ENCODE peak calls at places on chromosomes 7 and 10, in five cellular contexts. F, N, O, Y and C are unnamed samples.

GRCh38 chr7:148719753-148720152 is 21.1 kb downstream of the CUL1 start:
- DNase-seq in F (no peak), Y (no peak), O (no peak), N (no peak), C (no peak)

GRCh38 chr7:77746164-77746823 is 50.0 kb downstream of the RSBN1L start:
- DNase-seq in F (no peak), Y (no peak), N (no peak), O (no peak), C (no peak)

GRCh38 chr10:9222917-9223316 is 1168.4 kb downstream of the GATA3 start:
- DNase-seq in F (no peak), Y (no peak), O (no peak), N (no peak), C (no peak)

GRCh38 chr10:30433286-30433778 is 652 bp upstream of the MAP3K8 start:
- DNase-seq in N (no peak), O (peak), Y (no peak), F (peak), C (peak)

GRCh38 chr10:125057158-125058001 is 103.0 kb downstream of the CTBP2 start:
- DNase-seq in F (no peak), O (no peak), N (no peak), Y (no peak), C (no peak)

GRCh38 chr10:88793747-88794299 is 8.7 kb upstream of the LIPM start:
- DNase-seq in F (no peak), O (peak), Y (no peak), N (no peak), C (no peak)

GRCh38 chr10:116555882-116556281 is 10.2 kb downstream of the PNLIP start:
- DNase-seq in O (no peak), N (no peak), Y (no peak), F (no peak), C (no peak)

GRCh38 chr10:21401196-21401595 is 124.3 kb downstream of the SKIDA1 start:
- DNase-seq in Y (no peak), F (no peak), O (no peak), N (no peak), C (no peak)

GRCh38 chr7:26900283-26900682 is 35.9 kb upstream of the SKAP2 start:
- DNase-seq in N (no peak), F (no peak), O (no peak), Y (peak), C (no peak)

GRCh38 chr10:124650820-124651401 is 93.3 kb downstream of the FAM53B start:
- DNase-seq in F (no peak), N (peak), O (no peak), Y (no peak), C (no peak)

GRCh38 chr10:74753295-74754211 is 72.8 kb upstream of the KAT6B start:
- DNase-seq in O (no peak), N (no peak), F (peak), Y (no peak), C (no peak)

GRCh38 chr7:16064316-16064715 is 357.0 kb downstream of the CRPPA start:
- DNase-seq in Y (no peak), N (no peak), O (no peak), F (no peak), C (no peak)

GRCh38 chr7:6409991-6410693 is 37.6 kb downstream of the DAGLB start:
- DNase-seq in N (no peak), Y (no peak), O (no peak), F (no peak), C (no peak)

GRCh38 chr10:102111276-102111675 is 8.9 kb downstream of the LDB1 start:
- DNase-seq in O (no peak), N (no peak), F (no peak), Y (no peak), C (no peak)

GRCh38 chr10:91424016-91424415 is 13.9 kb downstream of the HECTD2 start:
- DNase-seq in N (no peak), F (no peak), O (no peak), Y (peak), C (no peak)

GRCh38 chr7:30329706-30330105 is 45.3 kb downstream of the ZNRF2 start:
- DNase-seq in N (no peak), Y (no peak), O (no peak), F (no peak), C (no peak)

GRCh38 chr7:25349283-25349682 is 121.0 kb upstream of the NPVF start:
- DNase-seq in F (no peak), N (no peak), Y (no peak), O (no peak), C (no peak)

GRCh38 chr10:112983444-112984056 is 33.5 kb downstream of the TCF7L2 start:
- DNase-seq in Y (no peak), F (no peak), N (no peak), O (no peak), C (no peak)